ENCODE peak calls at places on chromosome 17, in five cellular contexts. Y is adrenal gland; F is tibial artery; B is upper lobe of left lung; G is effector memory CD4-positive, alpha-beta T cell. R is an unnamed sample.

GRCh38 chr17:60887607-60888028 is 210.0 kb downstream of the BCAS3 start:
- DNase-seq in G (no peak), F (no peak), Y (no peak), B (no peak), R (no peak)

GRCh38 chr17:81932333-81932983 is 4.6 kb downstream of the PYCR1 start:
- DNase-seq in F (no peak), G (no peak), Y (no peak), B (no peak), R (no peak)

GRCh38 chr17:60712675-60713074 is 35.0 kb downstream of the BCAS3 start:
- DNase-seq in B (no peak), G (no peak), Y (no peak), F (no peak), R (no peak)

GRCh38 chr17:66673668-66674276 is 161.1 kb upstream of the CACNG5 start:
- DNase-seq in F (no peak), B (peak; percentile 52), Y (peak; percentile 42), G (peak; percentile 46), R (no peak)

GRCh38 chr17:51745993-51746392 is 412.5 kb downstream of the CA10 start:
- DNase-seq in F (no peak), Y (no peak), G (no peak), B (no peak), R (no peak)

GRCh38 chr17:78746263-78746948 is 35.7 kb downstream of the CYTH1 start:
- DNase-seq in B (peak; percentile 47), G (no peak), F (no peak), Y (peak; percentile 49), R (no peak)

GRCh38 chr17:41973457-41973856 is 6.9 kb downstream of the CNP start:
- DNase-seq in Y (peak; percentile 64), F (no peak), B (no peak), G (no peak), R (no peak)

GRCh38 chr17:39525801-39526506 is 64.7 kb downstream of the CDK12 start:
- DNase-seq in B (no peak), G (no peak), Y (no peak), F (no peak), R (no peak)

GRCh38 chr17:34579017-34579946 is at the start of gene TMEM132E:
- DNase-seq in B (peak; percentile 28), F (peak; percentile 30), Y (peak; percentile 47), G (no peak), R (no peak)

GRCh38 chr17:17855334-17855725 is 18.5 kb upstream of the SREBF1 start:
- DNase-seq in F (no peak), B (no peak), Y (no peak), G (no peak), R (no peak)

GRCh38 chr17:48048321-48049140 is at the start of gene NFE2L1:
- DNase-seq in F (peak; percentile 94), B (peak; percentile 96), Y (peak; percentile 94), G (no peak), R (peak; percentile 95)

GRCh38 chr17:50264263-50265113 is 9.8 kb upstream of the TMEM92 start:
- DNase-seq in F (peak; percentile 26), G (no peak), Y (no peak), B (no peak), R (peak; percentile 78)

GRCh38 chr17:9726291-9726690 is 65.1 kb downstream of the DHRS7C start:
- DNase-seq in B (no peak), G (no peak), F (no peak), Y (no peak), R (no peak)

GRCh38 chr17:66805567-66805966 is 29.4 kb upstream of the CACNG5 start:
- DNase-seq in Y (no peak), B (no peak), G (no peak), F (no peak), R (no peak)

GRCh38 chr17:48593840-48594411 is 347 bp upstream of the HOXB5 start:
- DNase-seq in B (peak; percentile 65), Y (peak; percentile 81), G (peak; percentile 67), F (peak; percentile 47), R (no peak)

GRCh38 chr17:10754109-10754508 is 24.3 kb upstream of the TMEM220 start:
- DNase-seq in B (no peak), G (no peak), F (no peak), Y (peak; percentile 85), R (no peak)

GRCh38 chr17:50681260-50682200 is 26.2 kb downstream of the ANKRD40 start:
- DNase-seq in F (peak; percentile 59), G (no peak), B (peak; percentile 55), Y (peak; percentile 77), R (no peak)

GRCh38 chr17:48843172-48843900 is 12.5 kb downstream of the CALCOCO2 start:
- DNase-seq in F (no peak), G (no peak), B (no peak), Y (no peak), R (no peak)

GRCh38 chr17:72804949-72805348 is 287.5 kb downstream of the SLC39A11 start:
- DNase-seq in G (no peak), F (no peak), Y (no peak), B (no peak), R (no peak)

GRCh38 chr17:79036609-79037008 is 12.6 kb downstream of the C1QTNF1 start:
- DNase-seq in G (no peak), B (peak; percentile 67), Y (peak; percentile 68), F (no peak), R (no peak)

GRCh38 chr17:9054611-9055010 is 33.3 kb downstream of the NTN1 start:
- DNase-seq in Y (no peak), G (no peak), B (no peak), F (no peak), R (peak; percentile 63)

GRCh38 chr17:6106212-6106611 is 36.0 kb downstream of the WSCD1 start:
- DNase-seq in G (no peak), B (no peak), F (no peak), Y (no peak), R (no peak)

GRCh38 chr17:29592850-29593545 is at the start of gene ANKRD13B:
- DNase-seq in B (no peak), Y (no peak), G (no peak), F (peak; percentile 55), R (no peak)

GRCh38 chr17:34369571-34369970 is 6.5 kb upstream of the CCL1 start:
- DNase-seq in G (no peak), Y (no peak), B (no peak), F (no peak), R (no peak)

GRCh38 chr17:2990396-2990795 is 73.0 kb downstream of the OR1D5 start:
- DNase-seq in F (no peak), G (no peak), Y (no peak), B (peak; percentile 57), R (no peak)

GRCh38 chr17:2986925-2987324 is 76.5 kb downstream of the OR1D5 start:
- DNase-seq in B (no peak), Y (no peak), G (no peak), F (no peak), R (no peak)

GRCh38 chr17:2995362-2995761 is 68.0 kb downstream of the OR1D5 start:
- DNase-seq in B (peak; percentile 18), F (no peak), G (no peak), Y (no peak), R (no peak)

GRCh38 chr17:2994441-2994840 is 69.0 kb downstream of the OR1D5 start:
- DNase-seq in Y (no peak), F (peak; percentile 7), G (no peak), B (peak; percentile 13), R (peak; percentile 67)

DNA sequence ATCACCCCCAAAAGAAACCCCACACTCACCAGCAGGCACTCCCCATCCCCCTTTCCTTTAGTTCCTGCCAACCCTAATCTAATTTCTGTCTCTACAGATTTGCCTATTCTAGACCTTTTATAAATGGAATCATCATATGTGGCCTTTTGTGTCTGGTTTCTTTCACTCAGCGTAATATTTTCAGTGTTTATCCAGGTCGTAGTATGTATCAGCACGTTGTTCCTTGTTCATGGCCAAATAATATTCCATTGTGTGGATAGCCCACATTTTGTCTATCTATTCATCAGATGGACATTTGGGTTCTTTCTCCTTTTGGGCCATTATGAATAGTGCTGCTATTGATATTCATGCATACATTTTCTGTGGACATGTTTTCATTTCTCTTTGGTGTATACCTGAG is 73.6 kb downstream of the OR1D5 start:
- DNase-seq in G (no peak), Y (no peak), B (no peak), F (no peak), R (no peak)
- H3K27ac ChIP-seq in G (no peak overlapping the region), Y (no peak overlapping the region), B (no peak overlapping the region), F (no peak overlapping the region), R (no peak overlapping the region)

GRCh38 chr17:4482338-4483011 is 16.2 kb upstream of the SPNS2 start:
- DNase-seq in F (no peak), Y (no peak), B (no peak), G (no peak), R (peak; percentile 26)

GRCh38 chr17:4485676-4486646 is 12.7 kb upstream of the SPNS2 start:
- DNase-seq in Y (no peak), B (no peak), F (no peak), G (peak; percentile 24), R (peak; percentile 55)

GRCh38 chr17:4480929-4481898 is 17.5 kb upstream of the SPNS2 start:
- DNase-seq in G (no peak), B (no peak), Y (no peak), F (no peak), R (no peak)

GRCh38 chr17:4479982-4480751 is 18.5 kb upstream of the SPNS2 start:
- DNase-seq in Y (no peak), F (no peak), B (no peak), G (no peak), R (no peak)

GRCh38 chr17:4483012-4483840 is 15.5 kb upstream of the SPNS2 start:
- DNase-seq in Y (no peak), G (no peak), B (peak; percentile 91), F (no peak), R (no peak)
- H3K4me1 ChIP-seq in Y (no peaks in the 10 kb centered on the region), G (peaks cover 28% of the 10 kb centered on the region), B (peaks cover 24% of the 10 kb centered on the region), F (no peaks in the 10 kb centered on the region), R (peaks cover 16% of the 10 kb centered on the region)

DNA sequence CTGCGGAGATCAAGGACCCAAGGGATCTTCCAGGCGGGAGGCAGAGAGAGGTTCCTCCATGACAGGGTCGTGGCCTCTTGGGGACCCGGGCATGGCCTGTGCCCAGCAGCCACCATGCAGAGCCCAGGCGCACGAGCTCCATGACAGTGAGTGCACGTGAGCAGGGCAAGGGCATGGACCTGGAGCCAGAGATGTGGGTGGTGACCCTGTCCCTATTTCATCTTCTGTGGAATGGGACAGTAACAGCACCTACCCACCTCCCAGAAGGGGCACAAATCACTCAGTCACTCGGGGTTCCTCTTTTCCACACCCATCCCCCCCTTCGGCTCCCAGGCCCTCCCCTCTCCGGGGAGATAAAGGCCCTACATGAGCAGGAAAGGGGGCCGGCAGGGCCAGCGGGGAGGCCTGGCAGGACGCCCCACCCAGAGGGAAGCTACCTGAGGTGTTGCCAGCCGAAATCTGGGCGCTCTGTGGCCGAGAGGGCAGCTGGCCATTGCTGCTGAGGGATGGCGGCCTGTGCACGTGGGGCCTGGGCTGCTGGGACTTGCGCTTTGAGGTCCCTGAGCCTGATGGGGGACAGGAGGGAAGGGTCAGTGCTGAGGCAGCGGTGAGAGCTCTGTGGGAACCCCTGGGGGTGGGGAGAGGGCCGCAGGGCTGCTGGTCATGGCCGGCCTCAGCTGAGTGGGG is 10.4 kb downstream of the UBALD2 start:
- DNase-seq in Y (no peak), G (no peak), B (no peak), F (no peak), R (no peak)
- H3K27ac ChIP-seq in Y (no peak overlapping the region), G (no peak overlapping the region), B (no peak overlapping the region), F (no peak overlapping the region), R (no peak overlapping the region)

GRCh38 chr17:76843703-76844484 is 24.3 kb upstream of the MGAT5B start:
- DNase-seq in G (no peak), B (no peak), Y (no peak), F (no peak), R (no peak)
- H3K4me1 ChIP-seq in G (peaks cover 5% of the 10 kb centered on the region), B (peaks cover 11% of the 10 kb centered on the region), Y (no peaks in the 10 kb centered on the region), F (no peaks in the 10 kb centered on the region), R (peaks cover 10% of the 10 kb centered on the region)

GRCh38 chr17:36149296-36149820 is 27.1 kb downstream of the TBC1D3B start:
- DNase-seq in G (no peak), F (peak; percentile 74), Y (peak; percentile 17), B (no peak), R (no peak)
- H3K27ac ChIP-seq in G (no peak overlapping the region), F (peak overlapping the region; percentile 44), Y (no peak overlapping the region), B (no peak overlapping the region), R (no peak overlapping the region)